ENCODE peak calls at places on chromosomes 2 and 18, in five cellular contexts. L is GM23338, S is kidney, A is heart left ventricle, O is kidney epithelial cell. C is an unnamed sample.

GRCh38 chr18:7872569-7872968 is 305.5 kb downstream of the PTPRM start:
- DNase-seq in L (no peak), S (no peak), A (no peak), O (no peak), C (peak; percentile 89)

GRCh38 chr2:162928356-162928755 is 89.8 kb upstream of the KCNH7 start:
- DNase-seq in L (no peak), S (no peak), A (no peak), O (peak; percentile 16), C (peak; percentile 23)

GRCh38 chr18:2310824-2311349 is 260.4 kb downstream of the METTL4 start:
- DNase-seq in L (no peak), S (no peak), A (no peak), O (no peak), C (no peak)

GRCh38 chr18:69257861-69258458 is 142.7 kb upstream of the DOK6 start:
- DNase-seq in L (no peak), S (no peak), A (no peak), O (peak; percentile 29), C (peak; percentile 88)

GRCh38 chr18:36179562-36180334 is 7.5 kb upstream of the MOCOS start:
- DNase-seq in L (no peak), S (no peak), A (peak; percentile 65), O (no peak), C (peak; percentile 90)

GRCh38 chr2:53051157-53051556 is 716.4 kb upstream of the CHAC2 start:
- DNase-seq in L (no peak), S (no peak), A (no peak), O (no peak), C (no peak)

GRCh38 chr2:51734115-51734514 is 702.2 kb upstream of the NRXN1 start:
- DNase-seq in L (no peak), S (no peak), A (no peak), O (no peak), C (peak; percentile 66)

GRCh38 chr2:115910270-115910669 is 1467.8 kb downstream of the DPP10 start:
- DNase-seq in L (peak; percentile 61), S (no peak), A (no peak), O (no peak), C (peak; percentile 34)

GRCh38 chr2:32355976-32356734 is 668 bp upstream of the BIRC6 start:
- DNase-seq in L (no peak), S (no peak), A (no peak), O (peak; percentile 5), C (no peak)

DNA sequence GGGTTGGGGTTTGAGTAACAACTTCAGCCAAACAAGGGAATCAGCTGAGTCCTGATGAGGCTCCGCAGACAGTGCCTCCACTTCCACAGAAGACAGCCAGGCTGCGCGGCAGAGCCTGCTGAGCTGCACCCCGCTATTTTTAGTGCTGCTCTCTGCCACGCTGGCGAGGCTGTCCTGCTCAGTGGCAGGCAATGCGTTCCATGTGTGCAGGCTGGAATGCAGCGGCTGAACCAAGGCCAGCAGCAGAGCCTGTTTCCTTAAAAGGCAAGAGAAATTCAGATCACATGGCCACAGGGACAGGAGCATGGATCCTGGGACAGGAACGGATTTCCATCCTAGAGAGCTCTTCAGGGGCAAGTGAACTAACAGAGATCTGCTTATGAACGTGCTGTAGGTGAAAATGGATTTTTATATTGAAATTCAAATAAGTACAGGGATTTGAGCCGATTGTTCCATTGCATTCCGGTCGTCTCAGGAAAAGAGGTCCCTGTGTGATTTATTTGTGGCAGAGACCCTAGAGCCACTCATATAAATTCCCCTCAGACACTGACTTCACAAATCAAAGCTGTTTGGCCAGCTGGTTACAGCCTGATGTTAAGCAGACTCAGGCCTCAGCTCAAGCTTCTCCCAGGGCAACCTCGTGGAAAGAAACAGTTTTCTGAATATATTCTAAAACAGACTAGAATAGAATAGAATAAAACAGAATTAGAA is 98.6 kb downstream of the COL6A3 start:
- DNase-seq in L (peak; percentile 20), S (peak; percentile 95), A (peak; percentile 94), O (peak; percentile 80), C (no peak)
- TF ChIP-seq CTCF in L (no peak), S (no peak), A (peak; percentile 38), O (no peak), C (no peak)

DNA sequence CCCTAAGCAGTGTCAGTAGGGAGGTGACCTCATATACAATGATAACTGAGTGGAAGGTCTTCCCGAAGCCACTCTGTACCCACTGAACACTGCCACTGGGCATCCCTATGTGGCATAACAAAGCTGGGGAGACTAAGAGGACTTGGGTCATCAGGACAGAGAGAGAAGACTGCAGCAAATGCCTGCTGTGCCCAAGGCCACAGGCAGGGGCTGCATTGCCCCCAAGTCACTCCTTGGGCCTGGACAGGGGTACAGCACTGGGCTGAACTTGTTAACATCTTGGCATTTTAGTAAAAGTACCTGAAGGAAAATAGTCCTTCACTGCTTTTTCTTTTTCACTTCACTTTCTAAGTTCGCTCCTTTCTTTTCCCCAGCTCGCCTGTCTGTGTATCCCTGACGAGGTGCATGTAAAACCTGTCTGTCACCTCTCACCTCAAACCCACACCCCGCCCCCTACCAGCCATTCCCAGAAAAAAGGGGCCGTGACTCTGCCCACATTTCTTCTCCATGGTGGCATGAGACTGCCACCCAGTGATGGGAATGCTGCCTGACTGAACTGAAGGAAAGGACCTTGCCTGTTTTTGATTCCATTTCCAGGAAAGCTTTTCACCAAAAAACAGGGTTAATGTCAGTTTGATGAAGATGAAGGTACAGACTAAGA is 62.9 kb downstream of the MTHFD2 start:
- DNase-seq in L (peak; percentile 86), S (no peak), A (peak; percentile 45), O (no peak), C (peak; percentile 67)
- TF ChIP-seq CTCF in L (peak; percentile 91), S (peak; percentile 52), A (peak; percentile 51), O (peak; percentile 64), C (peak; percentile 64)

GRCh38 chr2:216664593-216665034 is 30.7 kb downstream of the IGFBP5 start:
- DNase-seq in L (peak; percentile 19), S (peak; percentile 47), A (no peak), O (no peak), C (peak; percentile 49)
- TF ChIP-seq CTCF in L (peak; percentile 68), S (no peak), A (no peak), O (peak; percentile 31), C (no peak)

GRCh38 chr2:63159262-63159661 is 108.6 kb downstream of the OTX1 start:
- DNase-seq in L (no peak), S (no peak), A (no peak), O (no peak), C (no peak)

DNA sequence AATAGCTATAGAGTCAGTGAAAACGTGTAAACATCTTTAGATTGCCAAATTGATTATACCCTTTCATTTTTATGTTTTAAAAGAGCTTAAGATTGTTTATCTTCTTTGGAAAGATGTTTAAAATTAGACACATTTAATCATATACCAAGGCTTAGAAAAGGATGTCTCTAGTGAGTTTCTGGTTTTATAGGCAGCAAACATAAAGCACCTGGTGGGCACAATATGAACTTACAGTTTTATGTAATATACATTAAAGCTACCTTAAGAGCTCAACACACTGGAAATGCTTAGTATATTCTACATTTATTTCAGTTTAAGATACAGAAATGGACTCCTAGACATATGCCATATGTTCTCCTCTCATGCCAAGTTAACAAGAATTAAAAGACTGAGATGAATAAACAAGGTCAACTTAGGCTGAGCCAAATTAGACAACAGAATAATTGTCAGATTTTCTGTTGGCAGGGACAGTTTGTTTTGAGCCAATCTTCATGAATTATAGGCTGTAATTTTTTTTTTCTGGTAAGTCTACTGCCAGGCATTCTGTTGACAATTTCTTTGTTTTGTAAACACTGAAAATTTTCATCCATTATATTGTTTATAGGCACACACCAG is 112.7 kb downstream of the OTX1 start:
- DNase-seq in L (peak; percentile 11), S (no peak), A (no peak), O (no peak), C (no peak)
- TF ChIP-seq CTCF in L (no peak), S (no peak), A (no peak), O (no peak), C (no peak)

GRCh38 chr2:127052068-127052770 is 54.7 kb downstream of the BIN1 start:
- DNase-seq in L (no peak), S (peak; percentile 62), A (no peak), O (no peak), C (no peak)

GRCh38 chr2:127050803-127051115 is 56.2 kb downstream of the BIN1 start:
- DNase-seq in L (no peak), S (peak; percentile 70), A (peak; percentile 27), O (no peak), C (no peak)

GRCh38 chr2:127051780-127052067 is 55.2 kb downstream of the BIN1 start:
- DNase-seq in L (no peak), S (no peak), A (no peak), O (no peak), C (no peak)

GRCh38 chr2:127049927-127050802 is 56.8 kb downstream of the BIN1 start:
- DNase-seq in L (peak; percentile 82), S (peak; percentile 84), A (peak; percentile 47), O (no peak), C (peak; percentile 53)

GRCh38 chr2:127051116-127051779 is 55.7 kb downstream of the BIN1 start:
- DNase-seq in L (no peak), S (peak; percentile 71), A (peak; percentile 26), O (no peak), C (no peak)
- TF ChIP-seq CTCF in L (peak; percentile 39), S (peak; percentile 9), A (no peak), O (no peak), C (no peak)

DNA sequence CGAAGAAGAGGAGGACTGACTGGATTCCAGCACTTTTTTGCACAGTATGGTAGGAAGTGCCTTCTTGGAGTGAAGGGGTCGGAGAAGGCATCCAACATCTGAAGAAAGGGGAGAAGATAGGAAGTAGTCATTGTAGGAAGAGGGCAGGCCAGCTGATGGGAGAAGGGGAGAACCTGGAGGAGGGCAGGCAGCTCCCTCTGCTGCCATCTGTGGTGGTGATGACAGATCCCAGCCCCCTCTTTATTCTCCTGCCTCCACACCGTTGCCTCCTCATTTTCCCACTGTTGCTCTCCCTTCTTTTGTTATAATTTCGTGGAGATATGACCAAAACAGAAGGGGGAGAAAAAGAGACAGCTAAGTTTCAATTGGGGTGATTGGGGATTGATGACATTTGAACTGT is 2.9 kb upstream of the SCYGR2 start:
- DNase-seq in L (no peak), S (no peak), A (no peak), O (no peak), C (no peak)
- TF ChIP-seq CTCF in L (peak; percentile 42), S (no peak), A (no peak), O (no peak), C (no peak)

GRCh38 chr2:218027426-218028188 is 24.8 kb upstream of the TNS1 start:
- DNase-seq in L (no peak), S (peak; percentile 21), A (peak; percentile 21), O (no peak), C (no peak)
- TF ChIP-seq CTCF in L (no peak), S (no peak), A (no peak), O (no peak), C (no peak)

GRCh38 chr2:221264318-221264717 is 307.8 kb downstream of the EPHA4 start:
- DNase-seq in L (no peak), S (no peak), A (no peak), O (no peak), C (no peak)
- TF ChIP-seq CTCF in L (no peak), S (no peak), A (no peak), O (no peak), C (no peak)

C was measured in MCF 10A.